ENCODE peak calls at places on chromosome 9, in nine cellular contexts. E is HepG2; V is heart left ventricle; I is GM23248; X is psoas muscle; P is aorta; G is CD4-positive, alpha-beta memory T cell; D is HCT116; J is fibroblast of lung. M is an unnamed sample. For H3K9me3, the result is how much of the 10 kb centered on the place peaks cover.

GRCh38 chr9:112570731-112571167 is 84.1 kb downstream of the KIAA1958 start:
- DNase-seq in E (peak), V (no peak), I (no peak), X (no peak), P (no peak), G (no peak), D (no peak), J (no peak), M (no peak)

GRCh38 chr9:98332405-98332831 is 77.0 kb upstream of the TBC1D2 start:
- DNase-seq in E (no peak), V (no peak), I (no peak), X (no peak), P (no peak), G (no peak), D (no peak), J (no peak), M (no peak)

GRCh38 chr9:71863652-71864051 is 47.3 kb downstream of the ABHD17B start:
- DNase-seq in E (no peak), V (no peak), I (peak), X (no peak), P (no peak), G (no peak), D (no peak), J (peak), M (no peak)

GRCh38 chr9:125759812-125760134 is 12.6 kb downstream of the PBX3 start:
- DNase-seq in E (no peak), V (no peak), I (peak), X (no peak), P (no peak), G (no peak), D (no peak), J (peak), M (no peak)

GRCh38 chr9:98251554-98251953 is 3.9 kb downstream of the TBC1D2 start:
- DNase-seq in E (no peak), V (peak), I (peak), X (no peak), P (peak), G (no peak), D (peak), J (peak), M (no peak)

GRCh38 chr9:132879443-132880310 is 979 bp downstream of the SPACA9 start:
- DNase-seq in E (no peak), V (no peak), I (peak), X (no peak), P (no peak), G (no peak), D (no peak), J (no peak), M (no peak)

GRCh38 chr9:6216002-6216401 is 395 bp downstream of the IL33 start:
- DNase-seq in E (no peak), V (no peak), I (no peak), X (no peak), P (no peak), G (no peak), D (no peak), J (no peak), M (no peak)

GRCh38 chr9:99357575-99357974 is 135.5 kb downstream of the SEC61B start:
- DNase-seq in E (no peak), V (peak), I (peak), X (peak), P (peak), G (no peak), D (no peak), J (no peak), M (no peak)

DNA sequence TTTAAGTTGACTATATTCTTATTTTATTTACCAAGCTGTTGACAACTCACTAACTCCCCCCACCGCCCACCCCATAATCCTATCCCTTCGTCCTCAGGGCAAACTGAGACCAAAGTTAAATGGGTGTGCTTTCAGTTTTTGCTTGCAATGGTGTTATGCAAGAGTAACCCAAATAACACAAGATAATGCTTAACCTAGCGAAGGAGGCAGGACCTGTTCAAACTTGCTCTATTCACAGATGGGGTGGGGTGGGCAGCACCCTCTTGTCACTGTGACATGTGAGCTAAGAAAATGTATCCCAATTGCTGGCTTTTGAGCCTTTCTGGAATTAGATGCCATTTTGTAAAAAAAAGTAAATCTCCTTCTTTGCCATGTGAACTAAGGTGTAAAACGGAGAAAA is 40.4 kb downstream of the GLIS3 start:
- DNase-seq in E (no peak), V (no peak), I (no peak), X (no peak), P (no peak), G (no peak), D (no peak), J (no peak), M (no peak)
- H3K9me3 ChIP-seq in E (under half), V (under half), I (under half), X (under half), P (under half), G (under half), D (under half), J (under half), M (under half)

DNA sequence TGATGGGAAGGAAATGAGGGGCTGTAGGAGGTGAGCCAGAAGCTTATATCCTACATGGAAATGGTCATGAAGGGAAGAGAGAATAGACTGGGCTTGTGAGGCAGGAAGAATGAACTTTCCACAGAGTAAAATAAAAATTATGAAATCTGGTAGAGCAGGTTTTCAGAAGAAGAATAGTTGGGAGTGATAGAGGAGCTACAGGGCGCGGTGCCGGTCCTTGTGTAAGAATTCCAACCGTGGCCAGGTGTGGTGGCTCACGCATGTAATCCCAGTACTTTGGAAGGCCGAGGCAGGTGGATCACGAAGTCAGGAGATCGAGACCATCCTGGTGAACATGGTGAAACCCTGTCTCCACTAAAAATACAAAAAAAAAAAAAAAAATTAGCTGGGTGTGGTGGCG is 8.9 kb upstream of the UNC13B start:
- DNase-seq in E (no peak), V (no peak), I (no peak), X (no peak), P (no peak), G (no peak), D (no peak), J (no peak), M (no peak)
- H3K9me3 ChIP-seq in E (under half), V (under half), I (under half), X (under half), P (under half), G (under half), D (under half), J (under half), M (under half)

GRCh38 chr9:89609426-89610006 is 4.7 kb downstream of the GADD45G start:
- DNase-seq in E (no peak), V (no peak), I (no peak), X (peak), P (no peak), G (no peak), D (no peak), J (no peak), M (no peak)
- H3K9me3 ChIP-seq in E (under half), V (under half), I (under half), X (under half), P (under half), G (under half), D (under half), J (under half), M (under half)

GRCh38 chr9:96817973-96818372 is 36.3 kb downstream of the ZNF782 start:
- DNase-seq in E (no peak), V (no peak), I (no peak), X (no peak), P (no peak), G (no peak), D (no peak), J (no peak), M (no peak)

GRCh38 chr9:96813607-96814006 is 35.7 kb upstream of the ZNF510 start:
- DNase-seq in E (no peak), V (no peak), I (no peak), X (no peak), P (no peak), G (no peak), D (no peak), J (no peak), M (no peak)

DNA sequence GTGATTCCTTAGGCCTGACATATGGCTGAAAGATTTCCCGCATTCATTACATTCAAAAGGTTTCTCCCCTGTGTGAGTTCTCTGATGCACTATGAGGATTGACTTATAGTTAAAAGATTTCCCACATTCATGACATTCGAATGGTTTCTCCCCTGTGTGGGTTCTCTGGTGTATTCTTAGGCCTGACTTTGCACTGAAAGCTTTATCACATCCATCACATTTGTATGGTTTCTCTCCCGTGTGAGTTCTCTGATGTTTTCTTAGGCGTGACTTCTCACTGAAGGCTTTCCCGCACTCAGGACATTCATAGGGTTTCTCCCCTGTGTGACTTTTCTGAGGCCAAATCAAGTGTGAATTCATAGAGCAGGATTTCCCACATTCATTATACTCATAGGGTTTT is 35.8 kb downstream of the ZNF782 start:
- DNase-seq in E (no peak), V (no peak), I (peak), X (no peak), P (no peak), G (no peak), D (no peak), J (no peak), M (no peak)
- H3K9me3 ChIP-seq in E (half or more), V (half or more), I (under half), X (half or more), P (under half), G (half or more), D (under half), J (under half), M (half or more)

DNA sequence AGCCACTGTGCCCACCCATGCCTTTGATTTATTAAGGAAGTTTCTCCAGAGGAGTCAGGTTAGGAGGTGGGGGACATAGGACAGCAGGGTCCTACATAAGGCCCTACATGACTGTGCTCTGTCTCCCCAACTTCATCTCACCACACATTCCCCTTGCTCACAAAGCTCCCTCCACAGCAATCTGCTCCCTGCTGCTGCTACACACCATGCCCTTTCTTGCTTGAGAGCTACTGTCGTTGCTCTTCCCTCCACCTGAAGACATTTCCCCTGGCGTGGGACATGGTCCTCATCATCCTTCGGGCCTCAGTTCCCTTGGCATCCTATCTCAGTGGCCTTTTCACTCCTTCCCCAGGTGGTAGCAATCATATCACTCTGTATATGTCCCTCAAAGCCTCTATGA is 75.9 kb upstream of the DAPK1 start:
- DNase-seq in E (no peak), V (no peak), I (no peak), X (no peak), P (no peak), G (no peak), D (no peak), J (no peak), M (no peak)
- H3K9me3 ChIP-seq in E (under half), V (under half), I (under half), X (under half), P (under half), G (under half), D (under half), J (under half), M (under half)

DNA sequence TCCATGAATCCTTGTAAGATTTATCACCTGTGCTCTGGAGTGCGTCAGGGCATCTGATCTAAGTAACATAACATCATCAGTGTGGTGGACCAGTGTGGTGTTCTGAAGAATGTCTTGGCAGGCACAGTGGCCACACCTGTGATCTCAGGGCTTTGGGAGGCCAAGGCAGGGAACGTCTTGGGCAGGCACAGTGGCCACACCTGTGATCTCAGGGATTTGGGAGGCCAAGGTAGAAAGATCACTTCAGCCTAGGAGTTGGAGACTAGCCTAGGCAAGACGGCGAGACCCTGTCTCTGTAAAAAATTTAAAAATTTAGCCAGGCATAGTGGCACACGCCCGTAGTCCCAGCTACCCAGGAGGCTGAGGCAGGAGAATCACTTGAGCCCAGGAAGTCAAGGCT is 185.5 kb downstream of the CACNA1B start:
- DNase-seq in E (no peak), V (no peak), I (no peak), X (no peak), P (no peak), G (no peak), D (no peak), J (no peak), M (no peak)
- H3K9me3 ChIP-seq in E (under half), V (under half), I (under half), X (under half), P (under half), G (under half), D (under half), J (under half), M (under half)

DNA sequence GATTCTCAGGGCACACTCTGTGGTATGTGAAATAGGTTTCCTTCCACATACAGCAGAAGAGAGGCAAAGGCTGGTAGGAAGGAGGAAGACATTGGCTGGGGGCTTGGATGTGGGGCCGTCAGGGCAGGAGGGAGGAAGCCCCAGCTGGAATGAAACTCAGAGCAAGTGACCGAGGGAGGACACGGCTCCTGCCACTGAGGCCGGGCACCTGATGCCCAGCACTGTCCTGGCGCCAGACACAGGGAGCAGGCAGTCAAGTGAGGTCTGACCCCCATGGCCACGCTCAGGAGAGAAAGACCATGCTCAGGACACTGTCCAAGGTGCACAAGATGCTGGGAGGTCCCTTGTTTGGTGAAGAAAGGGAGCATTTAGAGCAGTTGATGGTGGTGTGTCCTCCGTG is 245.5 kb downstream of the CACNA1B start:
- DNase-seq in E (no peak), V (no peak), I (no peak), X (peak), P (no peak), G (no peak), D (no peak), J (no peak), M (no peak)
- H3K9me3 ChIP-seq in E (under half), V (under half), I (under half), X (under half), P (under half), G (under half), D (under half), J (under half), M (under half)

GRCh38 chr9:105883847-105884246 is 189.5 kb downstream of the TMEM38B start:
- DNase-seq in E (no peak), V (no peak), I (no peak), X (no peak), P (no peak), G (no peak), D (no peak), J (no peak), M (no peak)
- H3K9me3 ChIP-seq in E (under half), V (under half), I (under half), X (under half), P (under half), G (under half), D (under half), J (under half), M (under half)